ENCODE peak calls at places on chromosomes 2 and 18, in six cellular contexts. P is astrocyte of the cerebellum; R is fibroblast of mammary gland; D is NCI-H1092 treated with DMSO at 0.1 percent for 48 hours; N is fibroblast of gingiva; W is activated CD4-positive, alpha-beta T cell treated with anti-CD3 and anti-CD28 coated beads, Interleukin-2, amount 50 U/mL, for 4 hours. F is an unnamed sample.

GRCh38 chr2:233350708-233351107 is 3.6 kb upstream of the DGKD start:
- DNase-seq in P (peak), R (peak), D (no peak), N (peak), W (peak), F (peak)

GRCh38 chr2:21599417-21599816 is 475.6 kb downstream of the TDRD15 start:
- DNase-seq in P (no peak), R (no peak), D (no peak), N (no peak), W (no peak), F (no peak)

GRCh38 chr2:64679673-64680425 is 26.1 kb upstream of the SERTAD2 start:
- DNase-seq in P (no peak), R (no peak), D (no peak), N (no peak), W (no peak), F (no peak)

GRCh38 chr2:111703759-111704158 is 180.2 kb downstream of the ANAPC1 start:
- DNase-seq in P (no peak), R (no peak), D (no peak), N (no peak), W (no peak), F (no peak)

GRCh38 chr2:12613137-12613912 is 103.4 kb upstream of the TRIB2 start:
- DNase-seq in P (no peak), R (no peak), D (no peak), N (peak), W (no peak), F (no peak)

GRCh38 chr18:31246460-31246859 is 71.5 kb upstream of the DSG1 start:
- DNase-seq in P (no peak), R (no peak), D (no peak), N (no peak), W (no peak), F (no peak)

GRCh38 chr2:5932556-5933469 is 240.6 kb downstream of the SOX11 start:
- DNase-seq in P (no peak), R (no peak), D (no peak), N (no peak), W (no peak), F (peak)

GRCh38 chr2:29829841-29830240 is 91.5 kb downstream of the ALK start:
- DNase-seq in P (no peak), R (no peak), D (no peak), N (no peak), W (no peak), F (no peak)

GRCh38 chr2:25310965-25311865 is 30.5 kb downstream of the DNMT3A start:
- DNase-seq in P (no peak), R (no peak), D (peak), N (no peak), W (no peak), F (peak)

GRCh38 chr18:36256094-36256493 is 41.4 kb upstream of the FHOD3 start:
- DNase-seq in P (no peak), R (no peak), D (no peak), N (no peak), W (no peak), F (no peak)

GRCh38 chr18:6256521-6256920 is 158.2 kb downstream of the L3MBTL4 start:
- DNase-seq in P (no peak), R (no peak), D (no peak), N (no peak), W (no peak), F (no peak)

F was measured in NCI-H69.